ENCODE peak calls at places on chromosomes 3 and 15, in four cellular contexts. F is neuronal stem cell, W is right cardiac atrium, N is body of pancreas. H is an unnamed sample. For H3K9me3, the result is how much of the 10 kb centered on the place peaks cover.

GRCh38 chr3:134104031-134104430 is 74.3 kb upstream of the SLCO2A1 start:
- DNase-seq in F (no peak), W (no peak), N (no peak), H (no peak)

GRCh38 chr3:47380026-47380600 is 708 bp upstream of the PTPN23 start:
- DNase-seq in F (no peak), W (no peak), N (no peak), H (no peak)

GRCh38 chr3:129314757-129315385 is 36.2 kb downstream of the HMCES start:
- DNase-seq in F (peak), W (peak), N (peak), H (peak)

GRCh38 chr15:85063522-85063921 is 81.9 kb downstream of the PDE8A start:
- DNase-seq in F (no peak), W (no peak), N (no peak), H (no peak)

GRCh38 chr3:134625885-134626741 is 24.7 kb downstream of the KY start:
- DNase-seq in F (no peak), W (no peak), N (no peak), H (peak)

GRCh38 chr3:58994746-58995330 is 55.0 kb downstream of the CFAP20DC start:
- DNase-seq in F (peak), W (no peak), N (peak), H (no peak)

GRCh38 chr15:26391556-26392229 is 381.2 kb downstream of the GABRB3 start:
- DNase-seq in F (no peak), W (no peak), N (peak), H (no peak)

GRCh38 chr3:194030372-194030771 is 105.6 kb upstream of the HES1 start:
- DNase-seq in F (no peak), W (no peak), N (peak), H (no peak)

GRCh38 chr3:170007031-170007663 is 30.6 kb upstream of the GPR160 start:
- DNase-seq in F (no peak), W (no peak), N (peak), H (no peak)

GRCh38 chr3:161673845-161674244 is 177.2 kb downstream of the OTOL1 start:
- DNase-seq in F (no peak), W (no peak), N (no peak), H (no peak)

GRCh38 chr3:119630562-119631329 is 29.6 kb downstream of the POPDC2 start:
- DNase-seq in F (no peak), W (no peak), N (peak), H (no peak)

GRCh38 chr3:55910543-55910942 is 423.4 kb upstream of the WNT5A start:
- DNase-seq in F (no peak), W (no peak), N (no peak), H (no peak)

DNA sequence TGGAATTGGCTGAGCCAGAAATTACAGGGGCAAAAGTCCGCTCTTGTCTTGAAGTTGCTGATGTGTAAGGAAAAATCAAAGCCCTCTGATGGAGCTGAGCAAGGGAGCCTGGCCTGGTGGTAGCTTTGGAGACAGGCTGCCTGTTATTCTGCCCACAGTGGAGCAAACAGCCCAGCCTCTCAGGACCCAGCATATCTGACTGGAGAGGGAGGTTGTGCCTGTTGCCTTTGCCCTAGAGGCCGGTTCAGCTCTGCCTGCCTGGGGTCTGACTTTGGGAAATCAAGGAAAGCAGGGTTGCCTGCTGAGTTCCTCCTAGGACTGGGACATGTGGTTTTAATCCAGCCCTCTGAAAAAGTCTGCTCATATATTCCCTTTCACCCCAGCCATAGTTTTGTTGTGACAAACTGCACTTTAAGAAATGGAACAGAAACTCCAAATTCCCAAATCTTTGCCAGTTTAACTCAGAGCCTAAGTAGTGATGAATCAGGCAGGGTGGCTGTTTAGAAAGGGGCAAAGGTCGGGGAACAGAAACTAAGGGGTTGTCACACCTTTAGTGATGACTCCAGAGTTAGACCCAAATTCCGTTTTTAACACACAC is 40.2 kb downstream of the GASK1A start:
- DNase-seq in F (no peak), W (no peak), N (no peak), H (no peak)
- H3K9me3 ChIP-seq in F (under half), W (under half), N (under half), H (under half)

DNA sequence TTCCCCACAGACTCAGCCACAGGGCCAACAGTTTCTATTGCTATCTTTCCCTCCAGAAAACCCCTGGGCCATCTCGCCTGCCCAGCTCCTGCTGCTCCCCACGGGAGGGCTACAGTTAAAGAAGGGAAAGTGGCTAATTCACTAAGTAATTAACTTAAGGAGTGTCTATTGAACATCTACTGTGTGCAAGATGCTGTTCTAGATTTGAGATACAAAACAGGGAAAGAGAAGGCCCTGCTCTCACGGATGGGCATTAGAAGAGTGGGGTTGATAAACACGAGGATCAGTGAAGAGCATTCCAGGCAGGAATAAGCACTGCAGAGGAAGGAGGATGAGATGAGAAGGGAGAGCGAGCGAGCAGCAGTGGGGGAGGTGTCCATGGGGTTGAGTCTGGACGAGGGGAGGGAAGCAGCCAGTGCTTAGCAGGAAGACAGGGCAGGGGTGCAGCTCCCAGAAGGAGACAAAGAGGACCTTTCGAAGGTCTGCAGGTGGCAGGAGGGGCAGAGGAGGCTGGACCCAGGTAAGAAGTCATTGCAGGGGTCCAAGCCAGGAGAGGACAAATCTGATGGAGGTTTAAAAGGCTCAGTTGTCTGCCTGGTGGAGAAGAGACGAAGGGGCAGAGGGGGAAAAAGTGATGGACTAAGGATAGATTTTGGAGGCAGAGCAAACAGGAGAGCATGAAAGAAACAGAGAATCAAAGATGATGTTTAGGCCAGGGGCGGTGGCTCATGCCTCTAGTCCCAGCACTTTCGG is 64.7 kb downstream of the KLF15 start:
- DNase-seq in F (no peak), W (no peak), N (no peak), H (no peak)
- H3K9me3 ChIP-seq in F (under half), W (under half), N (under half), H (under half)

GRCh38 chr3:44571024-44571423 is 13.7 kb upstream of the ZNF660 start:
- DNase-seq in F (no peak), W (no peak), N (no peak), H (no peak)
- H3K9me3 ChIP-seq in F (half or more), W (under half), N (under half), H (under half)

DNA sequence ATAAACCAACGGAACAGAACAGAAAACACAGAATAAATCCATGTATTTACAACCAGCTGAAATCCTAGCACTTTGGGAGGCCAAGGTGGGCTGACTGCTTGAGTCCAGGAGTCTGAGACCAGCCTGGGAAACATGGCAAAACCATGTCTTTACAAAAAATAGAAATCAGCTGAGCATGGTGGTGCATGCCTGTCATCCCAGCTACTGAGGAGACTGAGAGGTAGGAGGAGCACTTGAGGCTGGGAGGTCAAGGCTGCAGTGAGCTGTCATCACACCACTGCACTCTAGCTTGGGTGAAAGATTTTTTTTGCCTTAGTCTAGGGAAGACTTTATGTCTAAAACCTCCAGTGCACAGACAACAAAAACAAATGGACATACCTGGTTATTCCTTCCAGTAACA is 120.7 kb downstream of the STT3B start:
- DNase-seq in F (no peak), W (no peak), N (no peak), H (no peak)
- H3K9me3 ChIP-seq in F (under half), W (under half), N (under half), H (under half)

DNA sequence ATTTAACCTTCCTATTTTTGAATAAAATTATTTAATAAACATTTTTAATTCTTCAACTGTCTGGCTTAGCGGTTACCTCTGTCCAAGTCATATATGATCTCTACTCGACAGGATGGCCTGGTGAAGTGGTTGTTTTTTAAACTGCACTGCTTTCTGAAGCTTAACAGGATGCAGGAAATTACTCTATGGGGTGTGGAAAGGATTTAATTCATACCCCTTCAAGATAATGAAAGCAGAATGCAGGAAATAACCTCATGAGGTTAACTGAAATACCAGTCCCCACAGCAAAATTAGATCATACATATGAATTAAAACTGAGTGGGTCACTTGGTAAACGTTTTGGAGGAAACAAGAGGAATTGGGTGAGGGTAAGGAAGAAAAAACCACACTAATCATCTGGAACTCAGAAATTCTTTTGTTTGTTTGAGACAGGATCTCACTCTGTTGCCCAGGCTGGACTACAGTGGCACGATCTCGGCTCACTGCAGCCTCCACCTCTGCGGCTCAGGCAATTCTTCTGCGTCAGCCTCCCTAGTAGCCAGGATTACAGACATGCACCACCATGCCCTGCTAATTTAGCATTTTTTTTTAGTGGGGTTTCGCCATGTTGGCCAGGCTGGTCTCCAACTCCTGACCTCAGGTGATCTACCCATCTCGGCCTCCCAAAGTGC is 50.1 kb downstream of the LYSMD4 start:
- DNase-seq in F (no peak), W (no peak), N (no peak), H (no peak)
- H3K9me3 ChIP-seq in F (under half), W (under half), N (under half), H (under half)

GRCh38 chr3:187132666-187133065 is 6.6 kb downstream of the RPL39L start:
- DNase-seq in F (no peak), W (no peak), N (no peak), H (no peak)

GRCh38 chr3:187139126-187139894 is at the start of gene RPL39L:
- DNase-seq in F (peak), W (peak), N (peak), H (peak)

GRCh38 chr3:187136936-187137335 is 2.4 kb downstream of the RPL39L start:
- DNase-seq in F (no peak), W (no peak), N (no peak), H (no peak)

GRCh38 chr3:187139895-187140253 is 578 bp upstream of the RPL39L start:
- DNase-seq in F (no peak), W (no peak), N (no peak), H (no peak)

GRCh38 chr3:187136347-187136746 is 2.9 kb downstream of the RPL39L start:
- DNase-seq in F (no peak), W (no peak), N (no peak), H (no peak)
- H3K9me3 ChIP-seq in F (under half), W (under half), N (under half), H (under half)

GRCh38 chr3:41127414-41127813 is 71.9 kb upstream of the CTNNB1 start:
- DNase-seq in F (no peak), W (no peak), N (no peak), H (no peak)

GRCh38 chr3:41126961-41127360 is 72.3 kb upstream of the CTNNB1 start:
- DNase-seq in F (no peak), W (no peak), N (no peak), H (no peak)

GRCh38 chr3:41131224-41131623 is 68.1 kb upstream of the CTNNB1 start:
- DNase-seq in F (no peak), W (no peak), N (no peak), H (no peak)

GRCh38 chr3:41126475-41126874 is 72.8 kb upstream of the CTNNB1 start:
- DNase-seq in F (no peak), W (no peak), N (no peak), H (no peak)

GRCh38 chr3:41129731-41130130 is 69.6 kb upstream of the CTNNB1 start:
- DNase-seq in F (no peak), W (no peak), N (no peak), H (no peak)
- H3K9me3 ChIP-seq in F (under half), W (under half), N (under half), H (under half)

DNA sequence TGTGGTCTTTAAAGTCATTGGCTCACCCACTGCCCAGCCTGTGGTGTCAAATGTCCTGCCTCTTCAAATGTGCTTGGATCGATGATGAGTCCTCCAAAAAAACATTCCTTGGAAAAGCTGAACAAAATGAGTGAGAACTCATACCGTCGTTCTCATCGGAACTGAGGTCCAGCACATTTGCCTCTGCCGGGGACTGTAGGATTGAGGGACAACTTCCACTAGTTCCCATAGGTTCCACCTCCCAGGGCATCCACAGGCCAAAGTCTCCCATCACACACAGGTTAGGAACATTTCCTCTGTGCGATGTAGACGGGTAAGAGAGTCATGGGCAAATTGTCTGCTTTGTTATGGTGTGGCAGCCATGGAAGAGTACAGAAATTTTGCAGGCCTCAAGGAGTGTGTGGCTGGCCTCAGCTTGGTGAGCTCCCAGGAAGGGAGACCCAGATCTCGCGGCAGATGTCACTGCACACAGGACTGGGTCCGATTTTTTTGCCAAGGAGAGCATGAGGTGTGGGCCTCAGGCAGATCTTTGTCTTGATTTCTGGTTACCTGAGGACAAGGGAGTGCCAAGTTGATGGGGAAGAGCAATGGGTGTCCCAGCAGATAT is 115.7 kb downstream of the SNRPN start:
- DNase-seq in F (no peak), W (no peak), N (no peak), H (no peak)
- H3K9me3 ChIP-seq in F (half or more), W (half or more), N (under half), H (half or more)